ENCODE peak calls at places on chromosomes 2 and 18, in five cellular contexts. H is stomach, D is endothelial cell of umbilical vein, P is heart left ventricle, G is adrenal gland. B is an unnamed sample.

GRCh38 chr2:204341887-204342276 is 203.4 kb upstream of the PARD3B start:
- DNase-seq in H (no peak), D (no peak), P (no peak), G (no peak), B (no peak)

GRCh38 chr2:137947714-137948336 is 16.4 kb upstream of the HNMT start:
- DNase-seq in H (peak; percentile 78), D (peak; percentile 82), P (peak; percentile 74), G (peak; percentile 89), B (peak; percentile 74)

GRCh38 chr2:54589340-54590215 is 133.5 kb downstream of the SPTBN1 start:
- DNase-seq in H (peak; percentile 52), D (peak; percentile 99), P (no peak), G (peak; percentile 60), B (no peak)

GRCh38 chr2:137467246-137467862 is 496.9 kb upstream of the HNMT start:
- DNase-seq in H (no peak), D (peak; percentile 3), P (no peak), G (peak; percentile 24), B (peak; percentile 3)

GRCh38 chr18:65436430-65436829 is 314.4 kb upstream of the CDH7 start:
- DNase-seq in H (no peak), D (no peak), P (no peak), G (no peak), B (no peak)

GRCh38 chr2:67970542-67970941 is 92.3 kb downstream of the C1D start:
- DNase-seq in H (no peak), D (no peak), P (no peak), G (no peak), B (no peak)

GRCh38 chr18:11149441-11150270 is at the start of gene PIEZO2:
- DNase-seq in H (peak; percentile 29), D (peak; percentile 29), P (peak; percentile 67), G (peak; percentile 44), B (peak; percentile 35)

GRCh38 chr2:206418968-206419367 is 24.4 kb upstream of the ADAM23 start:
- DNase-seq in H (no peak), D (no peak), P (no peak), G (no peak), B (no peak)

GRCh38 chr2:174014021-174014698 is 49.0 kb upstream of the SP3 start:
- DNase-seq in H (no peak), D (no peak), P (no peak), G (no peak), B (no peak)

GRCh38 chr2:173544621-173545363 is 190.1 kb downstream of the CDCA7 start:
- DNase-seq in H (no peak), D (no peak), P (no peak), G (no peak), B (no peak)

GRCh38 chr2:190466819-190467444 is 58.8 kb downstream of the MFSD6 start:
- DNase-seq in H (no peak), D (no peak), P (no peak), G (no peak), B (no peak)

GRCh38 chr2:199985625-199986207 is 30.3 kb downstream of the MAIP1 start:
- DNase-seq in H (peak; percentile 69), D (peak; percentile 43), P (no peak), G (peak; percentile 73), B (peak; percentile 72)

GRCh38 chr2:29113891-29114321 is 1.3 kb upstream of the CLIP4 start:
- DNase-seq in H (peak; percentile 46), D (no peak), P (peak; percentile 69), G (peak; percentile 75), B (peak; percentile 64)

GRCh38 chr2:219462349-219462748 is 27.7 kb downstream of the SPEG start:
- DNase-seq in H (no peak), D (no peak), P (peak; percentile 23), G (no peak), B (no peak)

GRCh38 chr2:204491528-204491927 is 53.7 kb upstream of the PARD3B start:
- DNase-seq in H (no peak), D (peak; percentile 82), P (no peak), G (no peak), B (no peak)

GRCh38 chr2:214169736-214170135 is 241.1 kb upstream of the VWC2L start:
- DNase-seq in H (no peak), D (no peak), P (no peak), G (no peak), B (no peak)

GRCh38 chr18:73908323-73908722 is 239.3 kb downstream of the FBXO15 start:
- DNase-seq in H (no peak), D (no peak), P (no peak), G (no peak), B (no peak)

GRCh38 chr18:355678-356077 is 87.8 kb upstream of the THOC1 start:
- DNase-seq in H (no peak), D (no peak), P (no peak), G (no peak), B (no peak)

DNA sequence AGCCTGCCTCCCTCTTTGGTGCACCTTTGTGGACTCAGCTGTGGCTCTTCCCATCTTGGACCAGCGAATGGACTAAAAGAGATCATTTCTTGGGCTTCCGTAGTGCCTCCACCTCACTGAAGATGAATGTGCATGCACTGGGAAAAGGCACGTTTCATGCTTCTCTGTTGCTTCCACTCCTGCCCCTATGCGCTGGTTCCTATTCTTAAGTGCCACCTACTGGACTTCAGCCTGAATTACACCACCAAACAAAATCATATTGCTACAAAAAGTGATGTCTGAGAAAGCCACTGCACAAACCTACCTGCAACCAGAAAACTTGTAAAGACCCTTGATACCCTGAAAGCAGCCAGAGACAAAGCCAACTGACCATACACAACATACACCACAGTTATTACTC is 695.6 kb downstream of the TSN start:
- DNase-seq in H (no peak), D (peak; percentile 10), P (no peak), G (peak; percentile 1), B (no peak)
- TF ChIP-seq POLR2A in H (no peak), D (no peak), P (no peak), G (no peak), B (no peak)

GRCh38 chr2:164816046-164816445 is 25.6 kb downstream of the COBLL1 start:
- DNase-seq in H (no peak), D (no peak), P (no peak), G (no peak), B (no peak)

GRCh38 chr2:164812378-164812777 is 29.2 kb downstream of the COBLL1 start:
- DNase-seq in H (no peak), D (no peak), P (no peak), G (no peak), B (no peak)

GRCh38 chr2:164811826-164812225 is 29.8 kb downstream of the COBLL1 start:
- DNase-seq in H (no peak), D (no peak), P (no peak), G (no peak), B (no peak)

GRCh38 chr2:164815071-164815793 is 26.4 kb downstream of the COBLL1 start:
- DNase-seq in H (no peak), D (no peak), P (no peak), G (no peak), B (no peak)

DNA sequence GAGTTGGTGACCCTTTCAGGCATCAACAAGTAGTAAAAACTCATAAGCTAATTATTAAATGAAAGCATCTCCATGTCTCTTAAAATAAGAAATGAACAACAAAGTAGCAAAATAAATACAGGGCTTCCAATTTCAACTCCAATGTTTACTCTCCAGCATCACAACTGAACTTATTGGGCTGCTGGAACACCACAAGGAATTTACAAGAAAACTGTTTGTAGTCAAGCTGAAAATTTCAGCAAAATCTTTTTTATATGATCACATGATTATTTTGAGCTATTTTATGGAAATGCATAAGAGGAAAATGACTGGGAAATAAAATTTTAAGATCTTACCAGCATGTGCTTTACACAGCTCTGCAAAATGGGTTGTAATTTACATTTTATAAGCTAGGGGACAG is 28.1 kb downstream of the COBLL1 start:
- DNase-seq in H (no peak), D (no peak), P (no peak), G (no peak), B (no peak)
- H3K27ac ChIP-seq in H (no peak overlapping the region), D (no peak overlapping the region), P (no peak overlapping the region), G (no peak overlapping the region), B (no peak overlapping the region)

DNA sequence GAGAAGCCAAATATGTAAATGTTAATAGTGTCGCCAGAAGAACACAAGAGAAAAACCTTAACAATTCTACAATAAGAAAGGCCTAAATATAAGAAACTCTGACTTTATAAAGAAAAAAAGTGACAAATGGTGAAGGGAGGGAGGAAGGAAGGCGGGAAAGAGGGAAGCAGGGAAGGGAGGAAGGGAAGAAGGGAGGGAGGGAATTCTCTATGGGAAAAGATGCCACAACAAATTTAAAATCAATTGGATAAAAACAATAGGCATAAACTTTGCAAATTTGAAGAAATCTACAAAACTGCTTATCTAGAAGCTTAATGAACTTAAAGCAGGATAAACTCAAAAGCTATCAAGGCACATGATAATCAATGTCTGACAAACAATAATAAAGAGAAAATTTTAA is 16.9 kb downstream of the NBAS start:
- DNase-seq in H (no peak), D (no peak), P (no peak), G (no peak), B (no peak)
- H3K4me1 ChIP-seq in H (no peaks in the 10 kb centered on the region), D (no peaks in the 10 kb centered on the region), P (peaks cover 9% of the 10 kb centered on the region), G (no peaks in the 10 kb centered on the region), B (no peaks in the 10 kb centered on the region)

GRCh38 chr2:136244558-136244885 is 126.6 kb upstream of the CXCR4 start:
- DNase-seq in H (no peak), D (no peak), P (no peak), G (no peak), B (no peak)

GRCh38 chr2:136248242-136248641 is 130.3 kb upstream of the CXCR4 start:
- DNase-seq in H (no peak), D (peak; percentile 35), P (no peak), G (peak; percentile 46), B (no peak)

GRCh38 chr2:136243638-136244557 is 125.9 kb upstream of the CXCR4 start:
- DNase-seq in H (no peak), D (no peak), P (no peak), G (peak; percentile 87), B (no peak)

GRCh38 chr2:136247204-136247990 is 129.4 kb upstream of the CXCR4 start:
- DNase-seq in H (no peak), D (no peak), P (no peak), G (peak; percentile 83), B (no peak)

DNA sequence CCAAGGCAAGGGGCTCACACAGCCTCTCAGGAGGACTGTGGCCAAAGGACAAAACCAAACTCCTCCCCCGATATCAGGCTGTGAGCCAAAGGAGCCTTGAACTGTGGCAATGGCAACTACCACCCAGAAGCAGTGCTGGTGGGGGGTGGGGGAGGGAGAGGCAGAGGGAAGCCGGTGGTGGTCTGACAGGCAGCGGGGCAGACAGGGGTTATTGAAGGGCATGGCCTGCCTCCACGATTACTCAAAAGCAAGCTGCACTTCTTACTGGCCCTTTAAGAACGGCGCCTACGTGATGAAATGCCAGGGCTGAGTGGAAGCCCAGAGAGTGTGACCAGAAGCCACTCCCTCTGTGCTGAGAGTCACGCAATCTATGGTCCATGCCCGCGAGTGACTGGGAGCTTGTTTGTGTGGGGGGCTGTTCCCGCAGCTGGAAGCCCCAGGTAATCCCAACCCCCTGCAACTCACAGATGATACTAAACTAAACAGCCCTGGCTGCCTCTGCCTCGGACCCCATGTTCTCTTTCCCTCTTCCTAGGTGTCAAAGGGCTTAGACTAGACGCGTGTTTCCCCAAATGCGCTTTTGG is 128.2 kb upstream of the CXCR4 start:
- DNase-seq in H (peak; percentile 56), D (peak; percentile 29), P (no peak), G (peak; percentile 94), B (peak; percentile 88)
- TF ChIP-seq POLR2A in H (no peak), D (no peak), P (no peak), G (peak; percentile 69), B (no peak)

DNA sequence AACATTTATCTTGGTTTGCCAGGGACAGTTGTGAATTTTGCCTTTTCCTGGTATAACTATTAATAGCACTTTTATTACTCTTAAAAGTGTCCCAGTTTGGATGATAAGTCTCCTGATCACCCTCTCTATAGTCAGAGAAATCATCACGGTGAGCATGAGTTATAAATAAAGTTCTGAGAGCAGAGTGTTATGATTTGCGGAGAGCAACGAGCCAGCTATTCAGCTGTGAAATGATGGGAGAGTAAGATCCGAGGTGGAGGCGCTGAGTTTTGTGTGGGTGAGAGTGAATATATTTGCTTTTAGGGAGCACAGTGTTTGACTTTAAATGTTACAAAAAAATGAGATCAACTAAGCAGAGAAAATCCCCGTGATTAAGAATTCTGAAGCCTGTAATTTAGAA is 179.6 kb downstream of the DSC3 start:
- DNase-seq in H (no peak), D (no peak), P (no peak), G (no peak), B (no peak)
- H3K27ac ChIP-seq in H (no peak overlapping the region), D (no peak overlapping the region), P (no peak overlapping the region), G (no peak overlapping the region), B (no peak overlapping the region)